ENCODE peak calls at places on chromosomes 7 and 10, in five cellular contexts. G is neural crest cell, Y is fibroblast of the aortic adventitia, U is GM12878, D is choroid plexus epithelial cell. S is an unnamed sample.

GRCh38 chr7:145784809-145785780 is 331.5 kb upstream of the CNTNAP2 start:
- DNase-seq in G (no peak), Y (no peak), U (no peak), D (no peak), S (no peak)

GRCh38 chr10:63200416-63200815 is 67.3 kb downstream of the NRBF2 start:
- DNase-seq in D (peak), U (no peak), Y (no peak), G (no peak), S (no peak)

GRCh38 chr10:95694665-95695064 is 938 bp upstream of the TCTN3 start:
- DNase-seq in U (no peak), Y (no peak), G (no peak), D (no peak), S (no peak)

GRCh38 chr7:81618400-81619014 is 151.3 kb downstream of the HGF start:
- DNase-seq in G (no peak), D (peak), Y (peak), U (no peak), S (no peak)

GRCh38 chr10:63707254-63707910 is 186.2 kb downstream of the REEP3 start:
- DNase-seq in D (peak), G (no peak), U (peak), Y (peak), S (no peak)

GRCh38 chr10:110269641-110270318 is 34.9 kb downstream of the SMNDC1 start:
- DNase-seq in G (no peak), U (no peak), D (peak), Y (peak), S (no peak)

GRCh38 chr10:119759832-119760231 is 34.0 kb downstream of the INPP5F start:
- DNase-seq in D (peak), Y (no peak), G (no peak), U (no peak), S (no peak)

GRCh38 chr10:127492607-127493250 is 56.4 kb upstream of the NPS start:
- DNase-seq in Y (no peak), D (peak), U (no peak), G (no peak), S (no peak)

GRCh38 chr7:105268056-105268455 is 120.7 kb downstream of the SRPK2 start:
- DNase-seq in G (no peak), U (no peak), D (peak), Y (peak), S (no peak)

GRCh38 chr10:70292016-70292415 is 8.2 kb upstream of the NPFFR1 start:
- DNase-seq in D (no peak), G (no peak), Y (no peak), U (no peak), S (no peak)

GRCh38 chr10:8254350-8254749 is 199.9 kb downstream of the GATA3 start:
- DNase-seq in Y (no peak), G (no peak), D (no peak), U (no peak), S (no peak)

GRCh38 chr10:132408823-132409666 is 12.0 kb downstream of the PWWP2B start:
- DNase-seq in Y (no peak), D (no peak), U (no peak), G (no peak), S (peak)

GRCh38 chr7:134943785-134944400 is 42.4 kb upstream of the AGBL3 start:
- DNase-seq in G (no peak), U (no peak), D (peak), Y (peak), S (peak)

GRCh38 chr7:12638851-12639467 is 48.5 kb upstream of the ARL4A start:
- DNase-seq in U (no peak), G (no peak), D (peak), Y (peak), S (no peak)

GRCh38 chr7:128398841-128399135 is 11.0 kb downstream of the IMPDH1 start:
- DNase-seq in D (no peak), U (no peak), Y (no peak), G (no peak), S (no peak)

GRCh38 chr7:7569113-7569527 is 2.4 kb downstream of the MIOS start:
- DNase-seq in U (peak), Y (no peak), D (no peak), G (no peak), S (no peak)

GRCh38 chr10:71981024-71981867 is 17.1 kb downstream of the CHST3 start:
- DNase-seq in G (peak), Y (peak), D (peak), U (peak), S (no peak)

GRCh38 chr7:95725170-95725569 is 47.2 kb upstream of the DYNC1I1 start:
- DNase-seq in U (no peak), D (peak), Y (no peak), G (no peak), S (no peak)

GRCh38 chr10:128111686-128112085 is 14.5 kb downstream of the MKI67 start:
- DNase-seq in U (no peak), D (no peak), G (no peak), Y (no peak), S (no peak)

GRCh38 chr10:91909178-91909677 is at the start of gene FGFBP3:
- DNase-seq in Y (peak), G (peak), U (no peak), D (peak), S (no peak)

GRCh38 chr7:73734619-73735525 is 3.7 kb downstream of the ABHD11 start:
- DNase-seq in G (peak), Y (peak), D (peak), U (peak), S (peak)

GRCh38 chr10:2980116-2980515 is 87.2 kb upstream of the PFKP start:
- DNase-seq in Y (peak), U (no peak), G (no peak), D (peak), S (no peak)

GRCh38 chr10:55631071-55631654 is 729.9 kb downstream of the ZWINT start:
- DNase-seq in G (peak), Y (no peak), U (no peak), D (peak), S (peak)

GRCh38 chr10:112208292-112208691 is 24.7 kb upstream of the GPAM start:
- DNase-seq in U (no peak), Y (peak), D (peak), G (no peak), S (no peak)